ENCODE peak calls at places on chromosomes 7 and 10, in eight cellular contexts. N is body of pancreas; Y is progenitor cell of endocrine pancreas; W is neural progenitor cell; T is MCF 10A; B is left ventricle myocardium inferior; A is tibial artery; O is CD4-positive, alpha-beta T cell. K is an unnamed sample.

GRCh38 chr7:137245890-137246289 is 97.6 kb downstream of the PTN start:
- DNase-seq in Y (no peak), N (no peak), A (no peak), O (no peak), W (no peak), T (no peak), B (no peak), K (no peak)

GRCh38 chr10:71266147-71266917 is 52.7 kb upstream of the SLC29A3 start:
- DNase-seq in A (no peak), B (peak), N (peak), W (no peak), O (no peak), T (peak), Y (no peak), K (no peak)

GRCh38 chr7:25134360-25135010 is 9.4 kb upstream of the CYCS start:
- DNase-seq in W (no peak), B (no peak), O (no peak), A (no peak), T (no peak), N (no peak), Y (no peak), K (no peak)

GRCh38 chr7:130226333-130226732 is 18.7 kb downstream of the SSMEM1 start:
- DNase-seq in N (no peak), T (no peak), W (no peak), Y (no peak), B (no peak), A (no peak), O (no peak), K (no peak)

GRCh38 chr10:25113231-25114035 is 61.4 kb upstream of the GPR158 start:
- DNase-seq in N (peak), B (peak), A (peak), T (peak), O (no peak), W (peak), Y (peak), K (peak)

GRCh38 chr7:2080069-2080405 is 152.7 kb downstream of the MAD1L1 start:
- DNase-seq in Y (no peak), W (no peak), N (no peak), O (no peak), B (no peak), A (no peak), T (no peak), K (no peak)

GRCh38 chr10:93850484-93851015 is 43.2 kb upstream of the SLC35G1 start:
- DNase-seq in Y (no peak), O (no peak), N (no peak), T (no peak), A (no peak), W (no peak), B (no peak), K (no peak)

GRCh38 chr7:33201821-33202220 is 72.5 kb downstream of the BBS9 start:
- DNase-seq in W (no peak), B (no peak), A (no peak), T (no peak), Y (no peak), N (no peak), O (no peak), K (no peak)

GRCh38 chr10:75233444-75234016 is 2.2 kb downstream of the COMTD1 start:
- DNase-seq in Y (no peak), N (no peak), A (no peak), B (no peak), W (peak), O (peak), T (peak), K (no peak)

GRCh38 chr10:24894309-24894708 is 58.1 kb downstream of the PRTFDC1 start:
- DNase-seq in W (no peak), O (no peak), N (no peak), Y (no peak), B (no peak), A (no peak), T (peak), K (no peak)

GRCh38 chr7:116231543-116232401 is 21.4 kb downstream of the TES start:
- DNase-seq in B (no peak), T (peak), W (no peak), O (no peak), Y (no peak), A (no peak), N (no peak), K (no peak)

GRCh38 chr10:35780970-35781642 is 139.0 kb upstream of the FZD8 start:
- DNase-seq in A (no peak), Y (no peak), N (no peak), W (no peak), O (no peak), B (no peak), T (peak), K (no peak)

GRCh38 chr7:16422917-16423316 is 1.6 kb upstream of the CRPPA start:
- DNase-seq in T (no peak), N (no peak), A (no peak), W (peak), O (no peak), Y (no peak), B (no peak), K (no peak)

GRCh38 chr7:16420649-16421332 is 547 bp downstream of the CRPPA start:
- DNase-seq in A (peak), O (peak), B (peak), T (peak), N (peak), Y (peak), W (peak), K (peak)

GRCh38 chr7:16420329-16420648 is 1.0 kb downstream of the CRPPA start:
- DNase-seq in N (no peak), A (no peak), T (no peak), O (no peak), Y (no peak), W (no peak), B (no peak), K (no peak)

GRCh38 chr7:16422100-16422430 is 727 bp upstream of the CRPPA start:
- DNase-seq in O (no peak), A (no peak), T (no peak), N (no peak), B (no peak), Y (no peak), W (no peak), K (no peak)

DNA sequence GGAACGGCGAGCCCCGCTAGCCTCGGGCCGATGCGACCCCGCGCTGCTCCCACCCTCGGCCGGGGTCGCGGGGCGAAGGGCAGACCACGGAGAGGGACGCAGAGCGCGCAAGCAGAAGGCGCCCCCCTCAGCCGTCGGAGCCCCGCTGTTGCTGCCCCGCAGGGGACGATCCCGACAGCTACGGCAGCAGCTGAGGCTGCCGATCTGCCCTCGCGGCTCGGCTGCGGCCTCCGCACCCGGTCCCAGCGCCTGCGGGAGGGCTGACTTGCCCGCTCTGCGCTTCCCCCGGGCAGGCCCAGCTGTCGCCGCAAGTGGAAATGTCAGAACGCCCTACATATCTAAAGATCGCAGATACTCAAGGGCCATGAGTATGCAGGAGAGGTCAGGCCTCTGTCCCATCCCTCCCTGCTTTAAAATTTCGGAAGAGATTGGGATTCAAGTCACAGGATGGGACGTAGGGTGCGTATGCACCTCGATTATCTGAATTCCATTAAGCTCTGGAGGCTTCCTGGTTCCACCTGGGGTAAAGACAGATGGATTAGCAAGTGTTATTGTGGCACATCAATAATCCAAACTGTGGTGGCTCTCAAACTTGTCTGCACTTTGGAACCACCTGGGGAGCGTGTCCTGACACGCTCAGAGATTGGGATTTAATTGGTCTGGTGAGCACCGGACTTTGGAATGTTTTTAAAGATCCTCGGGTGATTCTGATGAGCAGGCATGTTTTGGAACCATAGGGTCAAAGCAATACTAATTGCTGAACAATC is at the start of gene CRPPA:
- DNase-seq in N (peak), T (peak), A (peak), W (peak), Y (peak), B (peak), O (peak), K (no peak)
- TF ChIP-seq CTCF in N (no peak), T (no peak), A (no peak), W (no peak), Y (no peak), B (no peak), O (no peak), K (peak)

GRCh38 chr10:124255556-124255955 is 162.2 kb upstream of the CHST15 start:
- DNase-seq in A (no peak), Y (no peak), B (no peak), N (no peak), T (no peak), O (no peak), W (no peak), K (no peak)

GRCh38 chr10:124262249-124262865 is 156.4 kb downstream of the OAT start:
- DNase-seq in W (no peak), T (no peak), A (peak), B (no peak), O (no peak), Y (no peak), N (no peak), K (no peak)

GRCh38 chr10:124262971-124263370 is 155.8 kb downstream of the OAT start:
- DNase-seq in W (no peak), Y (no peak), A (no peak), T (no peak), O (no peak), N (no peak), B (no peak), K (no peak)

GRCh38 chr10:124256151-124256550 is 162.6 kb downstream of the OAT start:
- DNase-seq in A (peak), W (no peak), N (no peak), O (no peak), T (no peak), Y (no peak), B (no peak), K (no peak)

GRCh38 chr10:124259139-124259825 is 159.4 kb downstream of the OAT start:
- DNase-seq in O (no peak), Y (no peak), W (peak), A (no peak), N (no peak), T (peak), B (no peak), K (no peak)
- TF ChIP-seq CTCF in O (no peak), Y (peak), W (peak), A (peak), N (no peak), T (no peak), B (no peak), K (peak)

GRCh38 chr10:43921478-43921877 is 272.8 kb upstream of the ZNF32 start:
- DNase-seq in Y (no peak), N (no peak), A (no peak), T (no peak), W (no peak), O (no peak), B (no peak), K (no peak)

GRCh38 chr10:43925793-43926192 is 277.1 kb upstream of the ZNF32 start:
- DNase-seq in Y (no peak), T (no peak), W (no peak), O (no peak), N (no peak), A (no peak), B (no peak), K (no peak)

GRCh38 chr10:43921881-43922280 is 273.2 kb upstream of the ZNF32 start:
- DNase-seq in T (no peak), B (no peak), O (no peak), N (no peak), A (no peak), W (no peak), Y (no peak), K (no peak)

GRCh38 chr10:43923328-43923727 is 274.6 kb upstream of the ZNF32 start:
- DNase-seq in W (no peak), A (no peak), Y (no peak), O (no peak), T (no peak), B (no peak), N (no peak), K (no peak)

GRCh38 chr10:43922335-43923280 is 273.9 kb upstream of the ZNF32 start:
- DNase-seq in B (no peak), O (no peak), W (no peak), A (no peak), Y (no peak), T (no peak), N (no peak), K (no peak)
- TF ChIP-seq CTCF in B (peak), O (no peak), W (no peak), A (peak), Y (no peak), T (no peak), N (no peak), K (no peak)

GRCh38 chr10:103854265-103854686 is 1.1 kb downstream of the SH3PXD2A start:
- DNase-seq in O (no peak), W (peak), B (no peak), Y (no peak), N (no peak), A (peak), T (no peak), K (no peak)
- TF ChIP-seq CTCF in O (no peak), W (no peak), B (no peak), Y (no peak), N (no peak), A (no peak), T (no peak), K (peak)

DNA sequence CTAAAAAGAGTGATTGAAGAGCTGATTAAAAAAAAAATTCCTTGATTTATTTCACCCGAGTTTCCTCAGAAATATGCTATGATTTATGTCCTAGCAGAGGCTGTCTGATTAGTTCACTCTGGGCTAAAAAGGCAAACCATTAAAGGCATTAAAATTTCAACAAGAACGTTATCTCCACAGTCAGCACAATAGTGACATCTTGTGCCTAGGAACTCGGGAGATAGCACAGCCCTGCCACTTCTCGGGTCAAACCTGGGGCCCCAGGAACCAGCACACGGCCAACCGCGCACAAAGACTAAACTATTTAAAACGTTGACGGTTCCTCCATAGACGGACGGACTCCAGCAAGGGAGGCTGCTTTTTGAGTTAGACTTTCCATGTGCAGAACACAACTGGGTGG is 96.4 kb upstream of the RNF32 start:
- DNase-seq in Y (no peak), T (no peak), B (no peak), O (no peak), N (no peak), A (no peak), W (no peak), K (no peak)
- TF ChIP-seq CTCF in Y (no peak), T (no peak), B (no peak), O (no peak), N (no peak), A (no peak), W (no peak), K (no peak)

K was measured in type B pancreatic cell.